ENCODE peak calls at places on chromosomes 4 and X, in five cellular contexts. H, S, I, Q and A are unnamed samples.

GRCh38 chrX:29215251-29215650 is 628.0 kb downstream of the IL1RAPL1 start:
- DNase-seq in Q (no peak), H (no peak), I (no peak), S (no peak), A (no peak)

GRCh38 chr4:80840396-80840795 is 190.1 kb upstream of the BMP3 start:
- DNase-seq in H (no peak), Q (no peak), I (no peak), S (no peak), A (no peak)

GRCh38 chr4:2786152-2786671 is 6.7 kb upstream of the SH3BP2 start:
- DNase-seq in H (no peak), Q (no peak), I (peak), S (no peak), A (no peak)

GRCh38 chr4:86033171-86033570 is 326.7 kb downstream of the MAPK10 start:
- DNase-seq in S (no peak), H (peak), Q (peak), I (no peak), A (peak)

GRCh38 chr4:24380953-24381506 is 203.3 kb downstream of the DHX15 start:
- DNase-seq in S (no peak), Q (no peak), H (no peak), I (no peak), A (no peak)

GRCh38 chrX:65596270-65596669 is 61.7 kb upstream of the LAS1L start:
- DNase-seq in Q (no peak), I (peak), S (no peak), H (peak), A (peak)

GRCh38 chr4:19532120-19532848 is 719.4 kb upstream of the SLIT2 start:
- DNase-seq in I (no peak), S (no peak), Q (no peak), H (peak), A (no peak)

GRCh38 chrX:51420610-51421009 is 75.8 kb downstream of the NUDT11 start:
- DNase-seq in Q (peak), S (no peak), H (peak), I (peak), A (peak)

GRCh38 chr4:84994280-84994679 is 27.8 kb upstream of the WDFY3 start:
- DNase-seq in H (no peak), I (no peak), Q (no peak), S (no peak), A (no peak)

GRCh38 chrX:77448170-77448569 is 981 bp downstream of the FGF16 start:
- DNase-seq in Q (no peak), I (no peak), H (no peak), S (no peak), A (no peak)

GRCh38 chr4:107037188-107037587 is 1.1 kb upstream of the DKK2 start:
- DNase-seq in H (peak), I (no peak), S (no peak), Q (peak), A (no peak)

GRCh38 chrX:39576081-39576701 is 521.6 kb downstream of the BCOR start:
- DNase-seq in Q (no peak), S (no peak), H (no peak), I (no peak), A (no peak)

GRCh38 chr4:90951037-90951436 is 823.8 kb downstream of the CCSER1 start:
- DNase-seq in H (peak), I (no peak), S (peak), Q (no peak), A (no peak)

GRCh38 chrX:27599928-27600327 is 9.8 kb downstream of the DCAF8L2 start:
- DNase-seq in I (no peak), S (no peak), Q (no peak), H (no peak), A (no peak)

GRCh38 chr4:10173039-10173753 is 56.6 kb upstream of the WDR1 start:
- DNase-seq in S (no peak), H (peak), I (no peak), Q (no peak), A (peak)

GRCh38 chr4:189613202-189613601 is 327.5 kb upstream of the FRG1 start:
- DNase-seq in H (no peak), Q (no peak), I (no peak), S (no peak), A (no peak)

GRCh38 chr4:118034061-118034785 is at the start of gene NDST3:
- DNase-seq in H (peak), I (peak), Q (no peak), S (peak), A (no peak)

GRCh38 chrX:20969565-20969964 is 404.7 kb upstream of the CNKSR2 start:
- DNase-seq in Q (no peak), I (no peak), S (no peak), H (no peak), A (no peak)

GRCh38 chr4:76208005-76208765 is 5.4 kb downstream of the SCARB2 start:
- DNase-seq in I (no peak), S (peak), H (peak), Q (peak), A (peak)

GRCh38 chr4:153204247-153205027 is at the start of gene TRIM2:
- DNase-seq in Q (peak), S (peak), H (peak), I (no peak), A (no peak)

GRCh38 chr4:23887989-23888388 is 1.9 kb downstream of the PPARGC1A start:
- DNase-seq in I (no peak), Q (no peak), S (no peak), H (no peak), A (no peak)

GRCh38 chr4:114041117-114041475 is 61.6 kb upstream of the ARSJ start:
- DNase-seq in H (no peak), Q (no peak), I (no peak), S (no peak), A (no peak)

GRCh38 chr4:724131-724530 is 18.5 kb downstream of the PCGF3 start:
- DNase-seq in I (no peak), S (no peak), H (no peak), Q (no peak), A (no peak)

GRCh38 chr4:55323375-55323774 is 22.7 kb upstream of the SRD5A3 start:
- DNase-seq in S (no peak), Q (no peak), I (no peak), H (no peak), A (no peak)

GRCh38 chr4:48129307-48130014 is 4.6 kb downstream of the TXK start:
- DNase-seq in I (no peak), H (no peak), Q (no peak), S (no peak), A (no peak)

GRCh38 chrX:77431227-77431626 is 16.0 kb upstream of the FGF16 start:
- DNase-seq in Q (no peak), H (no peak), I (peak), S (no peak), A (peak)

GRCh38 chr4:11691236-11691635 is 262.5 kb upstream of the HS3ST1 start:
- DNase-seq in S (no peak), I (no peak), Q (no peak), H (no peak), A (no peak)

GRCh38 chr4:25568788-25569231 is 86.8 kb upstream of the SLC34A2 start:
- DNase-seq in S (no peak), I (no peak), Q (no peak), H (no peak), A (no peak)

GRCh38 chr4:2734618-2735017 is 21.5 kb downstream of the TNIP2 start:
- DNase-seq in H (no peak), S (no peak), I (no peak), Q (no peak), A (no peak)

GRCh38 chrX:74450803-74451449 is 29.6 kb downstream of the SLC16A2 start:
- DNase-seq in S (no peak), Q (peak), H (peak), I (no peak), A (peak)

GRCh38 chr4:114043116-114043515 is 63.7 kb upstream of the ARSJ start:
- DNase-seq in I (no peak), Q (no peak), H (no peak), S (no peak), A (no peak)

GRCh38 chr4:142404191-142404611 is 441.9 kb downstream of the INPP4B start:
- DNase-seq in Q (peak), H (peak), I (no peak), S (no peak), A (no peak)

GRCh38 chr4:108142870-108143269 is 25.9 kb downstream of the LEF1 start:
- DNase-seq in S (no peak), I (no peak), H (no peak), Q (no peak), A (no peak)

GRCh38 chrX:28552882-28553829 is 34.1 kb upstream of the IL1RAPL1 start:
- DNase-seq in I (no peak), Q (no peak), S (no peak), H (no peak), A (no peak)

GRCh38 chrX:150156615-150157014 is 206.5 kb upstream of the MAMLD1 start:
- DNase-seq in H (no peak), Q (no peak), I (no peak), S (no peak), A (no peak)

GRCh38 chr4:88938138-88938537 is 118.8 kb downstream of the FAM13A start:
- DNase-seq in Q (no peak), H (peak), I (no peak), S (no peak), A (peak)

GRCh38 chr4:121734576-121734975 is 30.4 kb downstream of the SMIM43 start:
- DNase-seq in S (no peak), Q (no peak), I (no peak), H (no peak), A (no peak)

GRCh38 chr4:73197220-73197619 is 61.4 kb downstream of the ANKRD17 start:
- DNase-seq in S (no peak), Q (no peak), H (no peak), I (no peak), A (no peak)

GRCh38 chrX:11953615-11954014 is 184.7 kb upstream of the FRMPD4 start:
- DNase-seq in Q (no peak), H (peak), S (no peak), I (no peak), A (peak)

GRCh38 chrX:19790829-19791228 is 96.6 kb downstream of the SH3KBP1 start:
- DNase-seq in S (no peak), H (no peak), I (peak), Q (no peak), A (no peak)
- H3K4me3 ChIP-seq in S (no peak), H (no peak), I (no peak), Q (no peak), A (no peak)

GRCh38 chrX:154724999-154725756 is 25.7 kb downstream of the GAB3 start:
- DNase-seq in H (no peak), I (peak), Q (no peak), S (no peak), A (no peak)
- TF ChIP-seq CTCF in H (no peak), I (no peak), Q (peak), S (no peak), A (no peak)

DNA sequence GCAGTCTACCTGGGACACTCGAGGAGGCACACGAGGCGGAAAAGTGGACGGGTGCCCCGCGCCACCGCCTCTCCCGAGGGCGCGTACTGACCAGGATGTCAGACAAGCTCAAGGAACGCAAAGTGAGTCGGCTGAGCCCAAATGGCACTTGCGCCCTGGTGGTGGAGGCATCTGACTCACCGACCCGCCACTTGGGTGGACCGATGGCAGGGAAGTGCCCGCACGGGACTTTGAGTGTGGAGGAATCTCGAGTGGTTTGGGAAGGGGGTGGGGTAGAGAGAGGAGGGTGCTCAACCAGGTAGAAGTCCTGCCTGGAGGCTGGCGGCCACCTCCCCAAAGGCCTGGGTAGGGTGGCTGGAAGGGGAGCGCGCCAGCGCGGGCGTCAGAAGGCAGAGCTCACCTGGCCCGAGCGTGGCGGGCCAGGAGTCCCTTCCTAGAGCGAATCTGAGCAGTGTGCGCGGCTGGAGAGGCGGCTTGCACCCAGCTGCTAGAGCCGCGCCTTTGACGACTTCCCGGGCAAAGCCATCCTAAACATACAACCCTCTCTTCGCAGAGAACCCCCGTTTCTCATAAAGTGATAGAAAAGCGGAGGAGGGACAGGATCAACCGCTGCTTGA is 652 bp downstream of the HELT start:
- DNase-seq in H (no peak), Q (no peak), S (no peak), I (no peak), A (no peak)
- H3K4me3 ChIP-seq in H (no peak), Q (no peak), S (no peak), I (no peak), A (no peak)

GRCh38 chr4:124711469-124712416 is 789 bp downstream of the ANKRD50 start:
- DNase-seq in Q (peak), H (peak), S (peak), I (peak), A (peak)
- TF ChIP-seq CTCF in Q (no peak), H (peak), S (no peak), I (no peak), A (peak)